ENCODE peak calls at places on chromosomes 16 and 17, in five cellular contexts. One of them, this sample, is unnamed.

GRCh38 chr16:13229039-13229438 is 327.6 kb downstream of the SHISA9 start:
- DNase-seq in ELF-1: no peak
- DNase-seq in small intestine: no peak
- DNase-seq in activated CD4-positive, CD25-positive, alpha-beta regulatory T cell: no peak
- DNase-seq in AML-193: no peak
- DNase-seq in this sample: no peak

GRCh38 chr17:40596261-40596919 is 31.1 kb upstream of the CCR7 start:
- DNase-seq in ELF-1: peak; percentile 18
- DNase-seq in small intestine: no peak
- DNase-seq in activated CD4-positive, CD25-positive, alpha-beta regulatory T cell: no peak
- DNase-seq in AML-193: no peak
- DNase-seq in this sample: peak; percentile 65

GRCh38 chr16:54633943-54634362 is 296.7 kb upstream of the IRX5 start:
- DNase-seq in ELF-1: peak; percentile 36
- DNase-seq in small intestine: no peak
- DNase-seq in activated CD4-positive, CD25-positive, alpha-beta regulatory T cell: no peak
- DNase-seq in AML-193: peak; percentile 1
- DNase-seq in this sample: peak; percentile 35

GRCh38 chr17:77186141-77186604 is 45.4 kb downstream of the SEC14L1 start:
- DNase-seq in ELF-1: peak; percentile 11
- DNase-seq in small intestine: no peak
- DNase-seq in activated CD4-positive, CD25-positive, alpha-beta regulatory T cell: no peak
- DNase-seq in AML-193: no peak
- DNase-seq in this sample: peak; percentile 37

GRCh38 chr16:85391769-85392583 is 221.1 kb upstream of the GSE1 start:
- DNase-seq in ELF-1: no peak
- DNase-seq in small intestine: peak; percentile 78
- DNase-seq in activated CD4-positive, CD25-positive, alpha-beta regulatory T cell: no peak
- DNase-seq in AML-193: no peak
- DNase-seq in this sample: no peak

GRCh38 chr16:3036726-3037315 is at the start of gene BICDL2:
- DNase-seq in ELF-1: peak; percentile 7
- DNase-seq in small intestine: peak; percentile 77
- DNase-seq in activated CD4-positive, CD25-positive, alpha-beta regulatory T cell: no peak
- DNase-seq in AML-193: no peak
- DNase-seq in this sample: no peak

GRCh38 chr17:7825206-7825980 is 8.6 kb upstream of the KDM6B start:
- DNase-seq in ELF-1: no peak
- DNase-seq in small intestine: no peak
- DNase-seq in activated CD4-positive, CD25-positive, alpha-beta regulatory T cell: no peak
- DNase-seq in AML-193: no peak
- DNase-seq in this sample: no peak

GRCh38 chr16:56451753-56452689 is 667 bp downstream of the OGFOD1 start:
- DNase-seq in ELF-1: peak; percentile 47
- DNase-seq in small intestine: peak; percentile 62
- DNase-seq in activated CD4-positive, CD25-positive, alpha-beta regulatory T cell: no peak
- DNase-seq in AML-193: no peak
- DNase-seq in this sample: no peak

GRCh38 chr17:73342549-73343167 is 30.9 kb upstream of the CDC42EP4 start:
- DNase-seq in ELF-1: peak; percentile 78
- DNase-seq in small intestine: no peak
- DNase-seq in activated CD4-positive, CD25-positive, alpha-beta regulatory T cell: no peak
- DNase-seq in AML-193: no peak
- DNase-seq in this sample: no peak

GRCh38 chr17:30950669-30951399 is 20.0 kb upstream of the RNF135 start:
- DNase-seq in ELF-1: no peak
- DNase-seq in small intestine: peak; percentile 99
- DNase-seq in activated CD4-positive, CD25-positive, alpha-beta regulatory T cell: no peak
- DNase-seq in AML-193: no peak
- DNase-seq in this sample: peak; percentile 54

GRCh38 chr17:39870776-39871175 is 2.8 kb downstream of the ZPBP2 start:
- DNase-seq in ELF-1: no peak
- DNase-seq in small intestine: no peak
- DNase-seq in activated CD4-positive, CD25-positive, alpha-beta regulatory T cell: no peak
- DNase-seq in AML-193: no peak
- DNase-seq in this sample: no peak

GRCh38 chr17:26809033-26809432 is 484.9 kb upstream of the WSB1 start:
- DNase-seq in ELF-1: no peak
- DNase-seq in small intestine: no peak
- DNase-seq in activated CD4-positive, CD25-positive, alpha-beta regulatory T cell: no peak
- DNase-seq in AML-193: no peak
- DNase-seq in this sample: no peak

GRCh38 chr17:50459081-50459676 is 9.5 kb downstream of the CHAD start:
- DNase-seq in ELF-1: no peak
- DNase-seq in small intestine: peak; percentile 66
- DNase-seq in activated CD4-positive, CD25-positive, alpha-beta regulatory T cell: no peak
- DNase-seq in AML-193: no peak
- DNase-seq in this sample: no peak

GRCh38 chr17:76276461-76277299 is 11.5 kb downstream of the UBALD2 start:
- DNase-seq in ELF-1: peak; percentile 92
- DNase-seq in small intestine: no peak
- DNase-seq in activated CD4-positive, CD25-positive, alpha-beta regulatory T cell: no peak
- DNase-seq in AML-193: peak; percentile 19
- DNase-seq in this sample: no peak

This sample was measured in KBM-7.